ENCODE peak calls at places on chromosomes 11 and 22, in four cellular contexts. C is psoas muscle, I is neural crest cell, W is HCT116. J is an unnamed sample.

GRCh38 chr22:27124336-27125023 is 467.1 kb downstream of the MIAT start:
- DNase-seq in C (peak; percentile 31), I (no peak), W (no peak), J (peak; percentile 31)

GRCh38 chr11:90449643-90450042 is 226.8 kb upstream of the CHORDC1 start:
- DNase-seq in C (no peak), I (no peak), W (no peak), J (no peak)

GRCh38 chr22:49301398-49302149 is 526.1 kb downstream of the BRD1 start:
- DNase-seq in C (no peak), I (no peak), W (no peak), J (no peak)

GRCh38 chr11:87443707-87444106 is 406.0 kb downstream of the TMEM135 start:
- DNase-seq in C (no peak), I (no peak), W (no peak), J (no peak)

GRCh38 chr11:41316726-41317125 is 142.7 kb downstream of the LRRC4C start:
- DNase-seq in C (no peak), I (no peak), W (no peak), J (no peak)

GRCh38 chr11:91047882-91048281 is 825.0 kb upstream of the CHORDC1 start:
- DNase-seq in C (no peak), I (no peak), W (no peak), J (no peak)

GRCh38 chr11:61607426-61607825 is 26.6 kb upstream of the SYT7 start:
- DNase-seq in C (no peak), I (no peak), W (no peak), J (no peak)

GRCh38 chr11:2890466-2891241 is 5.1 kb upstream of the CDKN1C start:
- DNase-seq in C (no peak), I (no peak), W (no peak), J (no peak)

GRCh38 chr11:119371778-119372182 is 9.7 kb downstream of the USP2 start:
- DNase-seq in C (peak; percentile 62), I (no peak), W (no peak), J (no peak)

GRCh38 chr11:70682056-70682455 is 283.7 kb downstream of the CTTN start:
- DNase-seq in C (no peak), I (no peak), W (no peak), J (no peak)

GRCh38 chr11:7964873-7965272 is 374 bp downstream of the NLRP10 start:
- DNase-seq in C (no peak), I (no peak), W (no peak), J (no peak)

GRCh38 chr11:134120921-134121526 is 52.2 kb downstream of the JAM3 start:
- DNase-seq in C (peak; percentile 16), I (no peak), W (no peak), J (no peak)

GRCh38 chr11:8930456-8931175 is 2.1 kb downstream of the C11orf16 start:
- DNase-seq in C (no peak), I (no peak), W (no peak), J (no peak)

GRCh38 chr11:7089328-7090251 is 792 bp downstream of the RBMXL2 start:
- DNase-seq in C (peak; percentile 7), I (no peak), W (no peak), J (no peak)

GRCh38 chr22:17398159-17398558 is 28.9 kb downstream of the CECR2 start:
- DNase-seq in C (no peak), I (no peak), W (no peak), J (no peak)

GRCh38 chr11:75490221-75491181 is 35.2 kb downstream of the GDPD5 start:
- DNase-seq in C (no peak), I (no peak), W (no peak), J (no peak)

DNA sequence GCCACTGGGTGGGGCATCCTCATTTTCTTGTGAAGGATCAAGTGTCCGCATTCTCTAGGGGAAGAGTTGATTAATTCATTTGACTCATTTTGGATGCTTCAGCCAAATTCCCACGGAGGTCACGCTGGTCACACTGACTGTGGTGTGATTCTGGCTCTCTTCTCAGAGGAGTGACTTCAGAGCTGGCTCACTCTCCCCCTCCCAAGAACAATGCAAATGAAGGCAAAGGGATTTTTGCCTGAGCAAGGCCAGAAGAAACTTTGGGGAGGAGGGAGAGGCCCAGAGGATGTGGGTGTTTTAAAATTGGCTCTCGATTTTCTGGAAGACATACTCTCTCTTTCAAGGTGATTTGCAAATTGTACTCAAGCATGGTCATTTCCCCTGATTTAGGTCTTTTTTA is 51.1 kb upstream of the LMO2 start:
- DNase-seq in C (peak; percentile 60), I (no peak), W (peak; percentile 3), J (no peak)
- TF ChIP-seq CTCF in C (no peak), I (no peak), W (no peak), J (no peak)

GRCh38 chr22:44137415-44137814 is 43.3 kb upstream of the PARVG start:
- DNase-seq in C (no peak), I (no peak), W (no peak), J (no peak)
- TF ChIP-seq CTCF in C (no peak), I (no peak), W (no peak), J (no peak)

DNA sequence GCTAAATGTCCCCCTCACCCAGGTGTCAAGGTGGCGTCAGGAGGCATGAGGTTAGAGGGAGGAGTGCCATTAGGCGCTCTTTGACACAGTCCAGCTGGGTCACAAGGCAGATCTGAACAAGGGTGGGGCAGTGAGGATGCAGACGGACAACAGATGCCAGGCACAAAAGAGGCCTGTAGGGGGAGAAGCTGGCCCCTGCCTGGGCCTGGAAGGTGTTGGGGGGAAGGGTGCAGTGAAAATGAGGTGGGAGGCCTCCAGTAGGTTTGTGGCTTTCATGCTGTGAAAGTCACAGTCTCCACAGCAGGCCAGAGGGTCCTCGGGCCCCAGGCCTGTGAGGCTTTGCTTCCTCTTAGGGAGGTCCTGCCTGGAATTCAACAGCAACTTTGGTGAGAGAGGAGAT is 85.0 kb upstream of the PLET1 start:
- DNase-seq in C (no peak), I (no peak), W (no peak), J (peak; percentile 31)
- TF ChIP-seq CTCF in C (no peak), I (no peak), W (peak; percentile 58), J (no peak)

GRCh38 chr11:67272327-67273259 is 6.3 kb downstream of the GRK2 start:
- DNase-seq in C (no peak), I (no peak), W (no peak), J (peak; percentile 12)

GRCh38 chr11:67271548-67272284 is 5.4 kb downstream of the GRK2 start:
- DNase-seq in C (no peak), I (no peak), W (no peak), J (peak; percentile 43)

GRCh38 chr11:67274768-67275605 is 8.7 kb downstream of the GRK2 start:
- DNase-seq in C (peak; percentile 68), I (no peak), W (no peak), J (peak; percentile 13)

GRCh38 chr11:67271212-67271547 is 4.9 kb downstream of the GRK2 start:
- DNase-seq in C (no peak), I (no peak), W (no peak), J (no peak)

DNA sequence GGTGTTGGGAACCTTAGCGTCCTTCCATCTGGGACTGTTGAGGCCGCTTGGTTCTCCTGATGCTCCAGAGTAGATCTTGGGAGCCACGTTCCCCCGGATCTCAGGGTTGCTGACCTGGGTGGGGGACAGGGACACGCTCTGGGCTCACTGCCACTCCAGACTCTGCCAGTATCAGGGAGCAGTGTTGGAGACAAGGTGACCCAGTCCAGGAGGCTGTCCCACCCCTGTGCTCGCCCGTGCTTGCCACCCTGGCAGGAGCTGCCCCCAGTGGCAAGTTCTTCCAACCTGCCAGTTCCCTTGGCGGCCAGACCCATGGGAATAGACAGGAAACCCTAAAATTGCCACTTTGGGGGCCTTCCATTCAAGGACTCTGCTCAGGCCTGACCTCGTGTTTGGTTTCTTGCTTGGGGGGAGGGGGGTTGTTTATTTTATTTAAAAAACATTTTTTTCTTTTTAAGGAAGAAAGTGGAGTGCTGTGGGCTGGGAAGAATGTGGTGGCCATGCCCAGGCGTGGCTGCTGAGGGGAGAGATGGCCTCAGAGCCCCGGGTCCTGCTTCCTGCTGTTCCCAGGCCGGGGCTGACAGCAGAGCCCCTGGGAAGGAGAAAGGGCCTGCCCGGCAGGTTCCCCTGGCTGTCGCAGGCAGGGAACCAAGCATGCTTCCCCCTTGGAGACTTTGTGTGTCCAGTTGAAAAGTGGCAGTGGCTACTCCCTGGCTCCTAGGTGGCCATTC is 7.2 kb downstream of the GRK2 start:
- DNase-seq in C (no peak), I (no peak), W (no peak), J (peak; percentile 16)
- TF ChIP-seq CTCF in C (no peak), I (no peak), W (no peak), J (no peak)